ENCODE peak calls at places on chromosomes 7 and 10, in eight cellular contexts. One of them, this sample, is unnamed.

GRCh38 chr7:84677386-84677785 is 482.8 kb upstream of the SEMA3A start:
- DNase-seq in RPMI7951: no peak
- DNase-seq in ecto neural progenitor cell: no peak
- DNase-seq in DMS153: no peak
- DNase-seq in ascending aorta: no peak
- DNase-seq in stimulated activated CD8-positive, alpha-beta memory T cell treated with anti-CD3 and anti-CD28 coated beads, Interleukin-4, amount 100 ng/mL, for 4 hours: no peak
- DNase-seq in Right ventricle myocardium inferior: no peak
- DNase-seq in amniotic stem cell: no peak
- DNase-seq in this sample: no peak

GRCh38 chr10:34320265-34320664 is 494.8 kb downstream of the PARD3 start:
- DNase-seq in RPMI7951: no peak
- DNase-seq in Right ventricle myocardium inferior: no peak
- DNase-seq in amniotic stem cell: no peak
- DNase-seq in ascending aorta: no peak
- DNase-seq in ecto neural progenitor cell: no peak
- DNase-seq in DMS153: no peak
- DNase-seq in stimulated activated CD8-positive, alpha-beta memory T cell treated with anti-CD3 and anti-CD28 coated beads, Interleukin-4, amount 100 ng/mL, for 4 hours: no peak
- DNase-seq in this sample: no peak

GRCh38 chr10:65166272-65166671 is 1645.1 kb downstream of the REEP3 start:
- DNase-seq in amniotic stem cell: no peak
- DNase-seq in stimulated activated CD8-positive, alpha-beta memory T cell treated with anti-CD3 and anti-CD28 coated beads, Interleukin-4, amount 100 ng/mL, for 4 hours: no peak
- DNase-seq in DMS153: no peak
- DNase-seq in ecto neural progenitor cell: no peak
- DNase-seq in Right ventricle myocardium inferior: no peak
- DNase-seq in RPMI7951: no peak
- DNase-seq in ascending aorta: no peak
- DNase-seq in this sample: no peak

GRCh38 chr10:29908977-29909376 is 150.4 kb downstream of the JCAD start:
- DNase-seq in Right ventricle myocardium inferior: no peak
- DNase-seq in ecto neural progenitor cell: no peak
- DNase-seq in ascending aorta: no peak
- DNase-seq in stimulated activated CD8-positive, alpha-beta memory T cell treated with anti-CD3 and anti-CD28 coated beads, Interleukin-4, amount 100 ng/mL, for 4 hours: no peak
- DNase-seq in amniotic stem cell: no peak
- DNase-seq in DMS153: peak
- DNase-seq in RPMI7951: peak
- DNase-seq in this sample: no peak

GRCh38 chr10:13528875-13529713 is at the start of gene BEND7:
- DNase-seq in ascending aorta: no peak
- DNase-seq in Right ventricle myocardium inferior: no peak
- DNase-seq in RPMI7951: no peak
- DNase-seq in DMS153: no peak
- DNase-seq in amniotic stem cell: no peak
- DNase-seq in stimulated activated CD8-positive, alpha-beta memory T cell treated with anti-CD3 and anti-CD28 coated beads, Interleukin-4, amount 100 ng/mL, for 4 hours: no peak
- DNase-seq in ecto neural progenitor cell: peak
- DNase-seq in this sample: no peak

GRCh38 chr7:43735802-43736603 is 6.7 kb upstream of the COA1 start:
- DNase-seq in Right ventricle myocardium inferior: no peak
- DNase-seq in ascending aorta: no peak
- DNase-seq in RPMI7951: peak
- DNase-seq in DMS153: no peak
- DNase-seq in ecto neural progenitor cell: no peak
- DNase-seq in stimulated activated CD8-positive, alpha-beta memory T cell treated with anti-CD3 and anti-CD28 coated beads, Interleukin-4, amount 100 ng/mL, for 4 hours: no peak
- DNase-seq in amniotic stem cell: no peak
- DNase-seq in this sample: no peak

GRCh38 chr10:49094707-49095106 is 20.6 kb downstream of the VSTM4 start:
- DNase-seq in ascending aorta: peak
- DNase-seq in RPMI7951: no peak
- DNase-seq in DMS153: no peak
- DNase-seq in amniotic stem cell: no peak
- DNase-seq in stimulated activated CD8-positive, alpha-beta memory T cell treated with anti-CD3 and anti-CD28 coated beads, Interleukin-4, amount 100 ng/mL, for 4 hours: no peak
- DNase-seq in Right ventricle myocardium inferior: no peak
- DNase-seq in ecto neural progenitor cell: peak
- DNase-seq in this sample: no peak

GRCh38 chr7:66800591-66800990 is 60.1 kb downstream of the RABGEF1 start:
- DNase-seq in stimulated activated CD8-positive, alpha-beta memory T cell treated with anti-CD3 and anti-CD28 coated beads, Interleukin-4, amount 100 ng/mL, for 4 hours: no peak
- DNase-seq in ascending aorta: no peak
- DNase-seq in amniotic stem cell: no peak
- DNase-seq in RPMI7951: no peak
- DNase-seq in ecto neural progenitor cell: no peak
- DNase-seq in DMS153: no peak
- DNase-seq in Right ventricle myocardium inferior: no peak
- DNase-seq in this sample: no peak

GRCh38 chr7:28124413-28124812 is 56.2 kb downstream of the JAZF1 start:
- DNase-seq in ecto neural progenitor cell: no peak
- DNase-seq in RPMI7951: no peak
- DNase-seq in ascending aorta: no peak
- DNase-seq in DMS153: no peak
- DNase-seq in stimulated activated CD8-positive, alpha-beta memory T cell treated with anti-CD3 and anti-CD28 coated beads, Interleukin-4, amount 100 ng/mL, for 4 hours: no peak
- DNase-seq in Right ventricle myocardium inferior: no peak
- DNase-seq in amniotic stem cell: no peak
- DNase-seq in this sample: no peak

GRCh38 chr10:131842351-131843088 is 58.3 kb upstream of the PPP2R2D start:
- DNase-seq in stimulated activated CD8-positive, alpha-beta memory T cell treated with anti-CD3 and anti-CD28 coated beads, Interleukin-4, amount 100 ng/mL, for 4 hours: no peak
- DNase-seq in Right ventricle myocardium inferior: peak
- DNase-seq in DMS153: no peak
- DNase-seq in ecto neural progenitor cell: peak
- DNase-seq in ascending aorta: peak
- DNase-seq in RPMI7951: no peak
- DNase-seq in amniotic stem cell: no peak
- DNase-seq in this sample: peak

GRCh38 chr10:8588135-8588534 is 533.6 kb downstream of the GATA3 start:
- DNase-seq in amniotic stem cell: no peak
- DNase-seq in ascending aorta: no peak
- DNase-seq in RPMI7951: no peak
- DNase-seq in Right ventricle myocardium inferior: no peak
- DNase-seq in DMS153: no peak
- DNase-seq in stimulated activated CD8-positive, alpha-beta memory T cell treated with anti-CD3 and anti-CD28 coated beads, Interleukin-4, amount 100 ng/mL, for 4 hours: no peak
- DNase-seq in ecto neural progenitor cell: no peak
- DNase-seq in this sample: no peak

GRCh38 chr7:36155811-36156361 is 2.8 kb downstream of the EEPD1 start:
- DNase-seq in RPMI7951: no peak
- DNase-seq in stimulated activated CD8-positive, alpha-beta memory T cell treated with anti-CD3 and anti-CD28 coated beads, Interleukin-4, amount 100 ng/mL, for 4 hours: no peak
- DNase-seq in ecto neural progenitor cell: no peak
- DNase-seq in amniotic stem cell: no peak
- DNase-seq in DMS153: peak
- DNase-seq in ascending aorta: peak
- DNase-seq in Right ventricle myocardium inferior: peak
- DNase-seq in this sample: peak

This sample was measured in SJSA1.